ENCODE peak calls at places on chromosomes 12 and 14, in nine cellular contexts. One of them, this sample, is unnamed.
A peak's percentile ranks its signal among the peaks of the same experiment; 100 is the strongest.

GRCh38 chr12:66196806-66197205 is 7.8 kb downstream of the IRAK3 start:
- DNase-seq in HL-60: no peak
- DNase-seq in endothelial cell of umbilical vein: no peak
- DNase-seq in left ventricle myocardium inferior: no peak
- DNase-seq in CD4-positive, alpha-beta T cell: no peak
- DNase-seq in AG09319: no peak
- DNase-seq in RWPE1: no peak
- DNase-seq in cardiac muscle cell: no peak
- DNase-seq in brain microvascular endothelial cell: no peak
- DNase-seq in this sample: no peak

GRCh38 chr14:65287264-65288131 is 125.0 kb upstream of the FUT8 start:
- DNase-seq in CD4-positive, alpha-beta T cell: peak; percentile 59
- DNase-seq in endothelial cell of umbilical vein: peak; percentile 4
- DNase-seq in cardiac muscle cell: no peak
- DNase-seq in brain microvascular endothelial cell: no peak
- DNase-seq in AG09319: no peak
- DNase-seq in HL-60: peak; percentile 27
- DNase-seq in RWPE1: no peak
- DNase-seq in left ventricle myocardium inferior: no peak
- DNase-seq in this sample: no peak

GRCh38 chr12:20194171-20194570 is 174.2 kb upstream of the PDE3A start:
- DNase-seq in HL-60: no peak
- DNase-seq in CD4-positive, alpha-beta T cell: no peak
- DNase-seq in RWPE1: no peak
- DNase-seq in left ventricle myocardium inferior: no peak
- DNase-seq in brain microvascular endothelial cell: no peak
- DNase-seq in cardiac muscle cell: peak; percentile 51
- DNase-seq in endothelial cell of umbilical vein: peak; percentile 30
- DNase-seq in AG09319: no peak
- DNase-seq in this sample: no peak

GRCh38 chr12:93572712-93573551 is 457 bp downstream of the SOCS2 start:
- DNase-seq in left ventricle myocardium inferior: peak; percentile 32
- DNase-seq in endothelial cell of umbilical vein: peak; percentile 36
- DNase-seq in CD4-positive, alpha-beta T cell: peak; percentile 41
- DNase-seq in RWPE1: no peak
- DNase-seq in AG09319: no peak
- DNase-seq in cardiac muscle cell: peak; percentile 74
- DNase-seq in HL-60: no peak
- DNase-seq in brain microvascular endothelial cell: no peak
- DNase-seq in this sample: no peak

GRCh38 chr12:46701356-46701755 is 124.4 kb downstream of the SLC38A4 start:
- DNase-seq in CD4-positive, alpha-beta T cell: no peak
- DNase-seq in endothelial cell of umbilical vein: no peak
- DNase-seq in RWPE1: no peak
- DNase-seq in brain microvascular endothelial cell: no peak
- DNase-seq in left ventricle myocardium inferior: no peak
- DNase-seq in cardiac muscle cell: no peak
- DNase-seq in AG09319: no peak
- DNase-seq in HL-60: no peak
- DNase-seq in this sample: no peak

GRCh38 chr12:32366704-32367103 is 32.7 kb upstream of the FGD4 start:
- DNase-seq in CD4-positive, alpha-beta T cell: no peak
- DNase-seq in left ventricle myocardium inferior: no peak
- DNase-seq in endothelial cell of umbilical vein: no peak
- DNase-seq in AG09319: no peak
- DNase-seq in brain microvascular endothelial cell: no peak
- DNase-seq in cardiac muscle cell: no peak
- DNase-seq in HL-60: no peak
- DNase-seq in RWPE1: no peak
- DNase-seq in this sample: no peak

GRCh38 chr12:56836800-56837663 is 73.9 kb downstream of the HSD17B6 start:
- DNase-seq in brain microvascular endothelial cell: peak; percentile 70
- DNase-seq in AG09319: no peak
- DNase-seq in cardiac muscle cell: no peak
- DNase-seq in endothelial cell of umbilical vein: no peak
- DNase-seq in left ventricle myocardium inferior: no peak
- DNase-seq in RWPE1: peak; percentile 55
- DNase-seq in HL-60: no peak
- DNase-seq in CD4-positive, alpha-beta T cell: peak; percentile 31
- DNase-seq in this sample: no peak

GRCh38 chr14:102655154-102655553 is 62.7 kb downstream of the RCOR1 start:
- DNase-seq in endothelial cell of umbilical vein: peak; percentile 92
- DNase-seq in HL-60: no peak
- DNase-seq in AG09319: no peak
- DNase-seq in CD4-positive, alpha-beta T cell: no peak
- DNase-seq in cardiac muscle cell: no peak
- DNase-seq in left ventricle myocardium inferior: no peak
- DNase-seq in brain microvascular endothelial cell: peak; percentile 44
- DNase-seq in RWPE1: peak; percentile 66
- DNase-seq in this sample: peak; percentile 28

GRCh38 chr14:96037891-96038557 is 1.1 kb upstream of the C14orf132 start:
- DNase-seq in CD4-positive, alpha-beta T cell: no peak
- DNase-seq in left ventricle myocardium inferior: peak; percentile 40
- DNase-seq in cardiac muscle cell: no peak
- DNase-seq in endothelial cell of umbilical vein: no peak
- DNase-seq in RWPE1: peak; percentile 60
- DNase-seq in AG09319: no peak
- DNase-seq in brain microvascular endothelial cell: no peak
- DNase-seq in HL-60: no peak
- DNase-seq in this sample: no peak

GRCh38 chr12:85509857-85510256 is 229.8 kb downstream of the ALX1 start:
- DNase-seq in HL-60: no peak
- DNase-seq in AG09319: no peak
- DNase-seq in CD4-positive, alpha-beta T cell: no peak
- DNase-seq in cardiac muscle cell: no peak
- DNase-seq in brain microvascular endothelial cell: no peak
- DNase-seq in endothelial cell of umbilical vein: no peak
- DNase-seq in left ventricle myocardium inferior: no peak
- DNase-seq in RWPE1: no peak
- DNase-seq in this sample: no peak

GRCh38 chr14:60642790-60643397 is 6.4 kb downstream of the SIX1 start:
- DNase-seq in HL-60: no peak
- DNase-seq in RWPE1: no peak
- DNase-seq in left ventricle myocardium inferior: no peak
- DNase-seq in brain microvascular endothelial cell: no peak
- DNase-seq in AG09319: no peak
- DNase-seq in cardiac muscle cell: no peak
- DNase-seq in CD4-positive, alpha-beta T cell: no peak
- DNase-seq in endothelial cell of umbilical vein: no peak
- DNase-seq in this sample: no peak

GRCh38 chr14:21558703-21559063 is 21.2 kb downstream of the OR10G3 start:
- DNase-seq in cardiac muscle cell: no peak
- DNase-seq in left ventricle myocardium inferior: no peak
- DNase-seq in AG09319: no peak
- DNase-seq in brain microvascular endothelial cell: no peak
- DNase-seq in HL-60: no peak
- DNase-seq in endothelial cell of umbilical vein: no peak
- DNase-seq in CD4-positive, alpha-beta T cell: no peak
- DNase-seq in RWPE1: no peak
- DNase-seq in this sample: no peak

GRCh38 chr12:7113389-7113871 is 4.4 kb upstream of the C1RL start:
- DNase-seq in RWPE1: no peak
- DNase-seq in left ventricle myocardium inferior: no peak
- DNase-seq in cardiac muscle cell: peak; percentile 40
- DNase-seq in HL-60: no peak
- DNase-seq in AG09319: no peak
- DNase-seq in brain microvascular endothelial cell: peak; percentile 12
- DNase-seq in endothelial cell of umbilical vein: peak; percentile 43
- DNase-seq in CD4-positive, alpha-beta T cell: no peak
- DNase-seq in this sample: no peak

GRCh38 chr12:116066381-116067230 is 210.9 kb downstream of the MED13L start:
- DNase-seq in HL-60: peak; percentile 25
- DNase-seq in CD4-positive, alpha-beta T cell: peak; percentile 58
- DNase-seq in left ventricle myocardium inferior: peak; percentile 23
- DNase-seq in brain microvascular endothelial cell: peak; percentile 36
- DNase-seq in AG09319: no peak
- DNase-seq in endothelial cell of umbilical vein: peak; percentile 46
- DNase-seq in cardiac muscle cell: peak; percentile 67
- DNase-seq in RWPE1: peak; percentile 32
- DNase-seq in this sample: no peak

GRCh38 chr12:70008944-70009343 is 183.9 kb downstream of the MYRFL start:
- DNase-seq in HL-60: no peak
- DNase-seq in cardiac muscle cell: no peak
- DNase-seq in CD4-positive, alpha-beta T cell: no peak
- DNase-seq in RWPE1: no peak
- DNase-seq in left ventricle myocardium inferior: no peak
- DNase-seq in AG09319: no peak
- DNase-seq in endothelial cell of umbilical vein: no peak
- DNase-seq in brain microvascular endothelial cell: no peak
- DNase-seq in this sample: no peak

GRCh38 chr14:54642950-54643695 is 76.2 kb downstream of the SAMD4A start:
- DNase-seq in cardiac muscle cell: peak; percentile 32
- DNase-seq in HL-60: no peak
- DNase-seq in left ventricle myocardium inferior: no peak
- DNase-seq in brain microvascular endothelial cell: no peak
- DNase-seq in AG09319: no peak
- DNase-seq in endothelial cell of umbilical vein: no peak
- DNase-seq in RWPE1: no peak
- DNase-seq in CD4-positive, alpha-beta T cell: no peak
- DNase-seq in this sample: no peak
- TF ChIP-seq CTCF in cardiac muscle cell: peak; percentile 40
- TF ChIP-seq CTCF in HL-60: no peak
- TF ChIP-seq CTCF in left ventricle myocardium inferior: no peak
- TF ChIP-seq CTCF in brain microvascular endothelial cell: peak; percentile 55
- TF ChIP-seq CTCF in AG09319: peak; percentile 14
- TF ChIP-seq CTCF in endothelial cell of umbilical vein: peak; percentile 26
- TF ChIP-seq CTCF in RWPE1: no peak
- TF ChIP-seq CTCF in CD4-positive, alpha-beta T cell: no peak
- TF ChIP-seq CTCF in this sample: peak; percentile 43

DNA sequence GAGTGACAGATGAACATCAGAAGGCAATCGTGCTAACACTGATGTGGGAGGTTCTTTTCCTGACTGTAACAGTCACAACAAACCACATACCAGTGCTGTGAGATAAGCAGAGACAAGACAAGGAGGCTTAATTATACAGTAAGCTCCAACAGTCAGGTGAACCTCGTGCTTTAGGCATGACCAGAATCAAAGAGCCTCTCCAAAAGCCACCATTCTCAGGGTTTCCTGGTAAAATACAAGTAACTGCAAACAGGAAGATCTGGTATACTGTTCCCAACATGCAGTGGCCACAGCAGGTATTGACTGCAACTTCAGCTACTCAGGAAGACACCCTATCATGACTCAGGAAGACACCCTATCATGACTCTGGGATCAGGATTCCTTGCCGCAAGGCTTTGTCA is 47.3 kb upstream of the GTF2A1 start:
- DNase-seq in RWPE1: no peak
- DNase-seq in brain microvascular endothelial cell: peak; percentile 3
- DNase-seq in cardiac muscle cell: no peak
- DNase-seq in HL-60: no peak
- DNase-seq in CD4-positive, alpha-beta T cell: no peak
- DNase-seq in left ventricle myocardium inferior: no peak
- DNase-seq in AG09319: no peak
- DNase-seq in endothelial cell of umbilical vein: no peak
- DNase-seq in this sample: no peak
- TF ChIP-seq CTCF in RWPE1: no peak
- TF ChIP-seq CTCF in brain microvascular endothelial cell: no peak
- TF ChIP-seq CTCF in cardiac muscle cell: no peak
- TF ChIP-seq CTCF in HL-60: no peak
- TF ChIP-seq CTCF in CD4-positive, alpha-beta T cell: no peak
- TF ChIP-seq CTCF in left ventricle myocardium inferior: no peak
- TF ChIP-seq CTCF in AG09319: no peak
- TF ChIP-seq CTCF in endothelial cell of umbilical vein: no peak
- TF ChIP-seq CTCF in this sample: no peak

GRCh38 chr14:31510855-31511254 is 23.0 kb upstream of the GPR33 start:
- DNase-seq in AG09319: no peak
- DNase-seq in HL-60: no peak
- DNase-seq in endothelial cell of umbilical vein: no peak
- DNase-seq in cardiac muscle cell: no peak
- DNase-seq in left ventricle myocardium inferior: no peak
- DNase-seq in CD4-positive, alpha-beta T cell: no peak
- DNase-seq in RWPE1: no peak
- DNase-seq in brain microvascular endothelial cell: no peak
- DNase-seq in this sample: no peak

GRCh38 chr14:31508140-31508539 is 20.3 kb upstream of the GPR33 start:
- DNase-seq in CD4-positive, alpha-beta T cell: no peak
- DNase-seq in AG09319: no peak
- DNase-seq in cardiac muscle cell: no peak
- DNase-seq in HL-60: no peak
- DNase-seq in RWPE1: no peak
- DNase-seq in endothelial cell of umbilical vein: no peak
- DNase-seq in left ventricle myocardium inferior: no peak
- DNase-seq in brain microvascular endothelial cell: no peak
- DNase-seq in this sample: no peak

GRCh38 chr14:31505411-31505810 is 17.6 kb upstream of the GPR33 start:
- DNase-seq in HL-60: no peak
- DNase-seq in CD4-positive, alpha-beta T cell: no peak
- DNase-seq in AG09319: no peak
- DNase-seq in cardiac muscle cell: no peak
- DNase-seq in brain microvascular endothelial cell: peak; percentile 75
- DNase-seq in left ventricle myocardium inferior: no peak
- DNase-seq in RWPE1: no peak
- DNase-seq in endothelial cell of umbilical vein: peak; percentile 55
- DNase-seq in this sample: peak; percentile 69

GRCh38 chr14:31510222-31510621 is 22.4 kb upstream of the GPR33 start:
- DNase-seq in RWPE1: peak; percentile 56
- DNase-seq in left ventricle myocardium inferior: no peak
- DNase-seq in brain microvascular endothelial cell: no peak
- DNase-seq in HL-60: no peak
- DNase-seq in AG09319: no peak
- DNase-seq in CD4-positive, alpha-beta T cell: no peak
- DNase-seq in cardiac muscle cell: peak; percentile 20
- DNase-seq in endothelial cell of umbilical vein: peak; percentile 38
- DNase-seq in this sample: no peak
- TF ChIP-seq CTCF in RWPE1: peak; percentile 63
- TF ChIP-seq CTCF in left ventricle myocardium inferior: peak; percentile 68
- TF ChIP-seq CTCF in brain microvascular endothelial cell: no peak
- TF ChIP-seq CTCF in HL-60: no peak
- TF ChIP-seq CTCF in AG09319: peak; percentile 30
- TF ChIP-seq CTCF in CD4-positive, alpha-beta T cell: peak; percentile 73
- TF ChIP-seq CTCF in cardiac muscle cell: peak; percentile 41
- TF ChIP-seq CTCF in endothelial cell of umbilical vein: peak; percentile 13
- TF ChIP-seq CTCF in this sample: peak; percentile 39

DNA sequence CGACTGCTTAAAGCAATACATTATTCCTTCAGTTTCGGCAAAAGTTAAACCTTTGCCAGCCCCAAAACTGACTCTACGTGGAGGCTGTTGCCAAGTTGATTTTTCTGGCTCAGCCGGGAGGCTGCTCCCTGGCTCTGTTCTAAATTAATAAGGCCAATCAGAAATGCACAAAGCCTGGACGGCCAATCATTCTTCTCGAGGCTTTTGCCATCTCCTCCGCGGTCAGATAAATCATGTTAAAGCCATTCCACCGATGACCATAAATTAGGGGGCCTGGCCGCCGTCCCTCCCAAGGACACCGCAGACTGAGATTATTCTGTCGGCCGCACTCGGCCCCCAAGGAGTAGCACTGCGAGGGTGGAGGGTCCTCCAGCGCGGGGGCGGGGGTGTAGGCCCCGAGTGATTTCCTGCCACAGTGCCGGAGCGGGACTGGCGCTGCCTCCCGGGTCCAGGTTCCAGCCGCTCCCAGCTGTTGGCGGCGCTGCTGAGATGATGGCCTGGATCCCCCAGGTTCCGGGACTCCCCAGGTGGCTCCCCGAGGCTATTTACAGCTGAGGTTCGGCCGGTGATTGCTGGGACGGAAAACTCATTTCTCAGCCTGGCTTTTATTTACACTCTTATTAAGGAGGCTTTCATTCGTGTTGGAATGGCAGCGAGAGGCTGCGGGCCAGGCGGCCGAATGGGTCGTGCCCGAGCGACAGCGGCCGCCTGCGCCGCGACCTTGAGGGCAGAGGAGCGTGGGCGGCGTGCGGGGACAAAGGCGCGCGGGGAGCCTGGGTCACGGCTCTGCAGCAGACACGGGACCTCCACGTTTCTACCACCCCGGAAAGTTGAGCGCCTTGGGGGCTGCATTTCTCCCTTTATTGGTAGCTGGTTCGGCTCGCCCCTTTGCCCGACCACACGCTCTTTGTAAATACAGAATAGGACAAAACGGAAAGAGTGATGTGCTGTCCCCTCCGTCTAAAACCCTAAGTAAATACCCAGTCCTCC is 165.2 kb downstream of the MON2 start:
- DNase-seq in HL-60: no peak
- DNase-seq in cardiac muscle cell: peak; percentile 47
- DNase-seq in RWPE1: peak; percentile 46
- DNase-seq in CD4-positive, alpha-beta T cell: peak; percentile 36
- DNase-seq in brain microvascular endothelial cell: peak; percentile 81
- DNase-seq in left ventricle myocardium inferior: peak; percentile 71
- DNase-seq in endothelial cell of umbilical vein: peak; percentile 68
- DNase-seq in AG09319: peak; percentile 66
- DNase-seq in this sample: no peak
- TF ChIP-seq CTCF in HL-60: no peak
- TF ChIP-seq CTCF in cardiac muscle cell: peak; percentile 59
- TF ChIP-seq CTCF in RWPE1: peak; percentile 58
- TF ChIP-seq CTCF in CD4-positive, alpha-beta T cell: no peak
- TF ChIP-seq CTCF in brain microvascular endothelial cell: peak; percentile 73
- TF ChIP-seq CTCF in left ventricle myocardium inferior: peak; percentile 54
- TF ChIP-seq CTCF in endothelial cell of umbilical vein: peak; percentile 52
- TF ChIP-seq CTCF in AG09319: peak; percentile 66
- TF ChIP-seq CTCF in this sample: peak; percentile 55